ENCODE peak calls at places on chromosomes 1 and 21, in six cellular contexts. One of them, this sample, is unnamed.

GRCh38 chr1:93969371-93969770 is 60.1 kb upstream of the GCLM start:
- DNase-seq in cardiac muscle cell: no peak
- DNase-seq in retinal pigment epithelial cell: no peak
- DNase-seq in AG10803: no peak
- DNase-seq in heart left ventricle: no peak
- DNase-seq in epithelial cell of esophagus: peak; percentile 77
- DNase-seq in this sample: peak; percentile 34

GRCh38 chr1:3630161-3630611 is 5.4 kb downstream of the TPRG1L start:
- DNase-seq in cardiac muscle cell: no peak
- DNase-seq in retinal pigment epithelial cell: no peak
- DNase-seq in AG10803: no peak
- DNase-seq in heart left ventricle: no peak
- DNase-seq in epithelial cell of esophagus: no peak
- DNase-seq in this sample: no peak

GRCh38 chr1:196393742-196394141 is 214.5 kb downstream of the KCNT2 start:
- DNase-seq in cardiac muscle cell: peak; percentile 79
- DNase-seq in retinal pigment epithelial cell: peak; percentile 75
- DNase-seq in AG10803: peak; percentile 68
- DNase-seq in heart left ventricle: peak; percentile 17
- DNase-seq in epithelial cell of esophagus: peak; percentile 65
- DNase-seq in this sample: peak; percentile 79

GRCh38 chr1:85413169-85413568 is 51.8 kb downstream of the DDAH1 start:
- DNase-seq in cardiac muscle cell: no peak
- DNase-seq in retinal pigment epithelial cell: no peak
- DNase-seq in AG10803: peak; percentile 76
- DNase-seq in heart left ventricle: no peak
- DNase-seq in epithelial cell of esophagus: no peak
- DNase-seq in this sample: peak; percentile 40

GRCh38 chr1:178362784-178363183 is 134.0 kb downstream of the CLEC20A start:
- DNase-seq in cardiac muscle cell: peak; percentile 59
- DNase-seq in retinal pigment epithelial cell: no peak
- DNase-seq in AG10803: peak; percentile 57
- DNase-seq in heart left ventricle: no peak
- DNase-seq in epithelial cell of esophagus: peak; percentile 47
- DNase-seq in this sample: peak; percentile 87

GRCh38 chr1:177600936-177601335 is 368.9 kb downstream of the SEC16B start:
- DNase-seq in cardiac muscle cell: no peak
- DNase-seq in retinal pigment epithelial cell: no peak
- DNase-seq in AG10803: no peak
- DNase-seq in heart left ventricle: no peak
- DNase-seq in epithelial cell of esophagus: no peak
- DNase-seq in this sample: no peak

GRCh38 chr1:166145496-166145895 is 21.3 kb downstream of the FAM78B start:
- DNase-seq in cardiac muscle cell: no peak
- DNase-seq in retinal pigment epithelial cell: no peak
- DNase-seq in AG10803: no peak
- DNase-seq in heart left ventricle: no peak
- DNase-seq in epithelial cell of esophagus: peak; percentile 2
- DNase-seq in this sample: peak; percentile 41

GRCh38 chr21:44065428-44065827 is 41.8 kb upstream of the PWP2 start:
- DNase-seq in cardiac muscle cell: peak; percentile 63
- DNase-seq in retinal pigment epithelial cell: no peak
- DNase-seq in AG10803: peak; percentile 7
- DNase-seq in heart left ventricle: no peak
- DNase-seq in epithelial cell of esophagus: peak; percentile 63
- DNase-seq in this sample: peak; percentile 65

GRCh38 chr1:170707959-170708666 is 44.2 kb downstream of the PRRX1 start:
- DNase-seq in cardiac muscle cell: peak; percentile 87
- DNase-seq in retinal pigment epithelial cell: peak; percentile 95
- DNase-seq in AG10803: peak; percentile 96
- DNase-seq in heart left ventricle: no peak
- DNase-seq in epithelial cell of esophagus: peak; percentile 97
- DNase-seq in this sample: peak; percentile 100

GRCh38 chr1:186295980-186296379 is 79.1 kb downstream of the TPR start:
- DNase-seq in cardiac muscle cell: peak; percentile 54
- DNase-seq in retinal pigment epithelial cell: no peak
- DNase-seq in AG10803: peak; percentile 44
- DNase-seq in heart left ventricle: no peak
- DNase-seq in epithelial cell of esophagus: no peak
- DNase-seq in this sample: peak; percentile 90

GRCh38 chr1:231460614-231461013 is 38.5 kb upstream of the EGLN1 start:
- DNase-seq in cardiac muscle cell: peak; percentile 78
- DNase-seq in retinal pigment epithelial cell: no peak
- DNase-seq in AG10803: peak; percentile 1
- DNase-seq in heart left ventricle: no peak
- DNase-seq in epithelial cell of esophagus: no peak
- DNase-seq in this sample: peak; percentile 6

GRCh38 chr1:48309564-48310082 is 87.1 kb downstream of the SLC5A9 start:
- DNase-seq in cardiac muscle cell: peak; percentile 2
- DNase-seq in retinal pigment epithelial cell: no peak
- DNase-seq in AG10803: no peak
- DNase-seq in heart left ventricle: no peak
- DNase-seq in epithelial cell of esophagus: no peak
- DNase-seq in this sample: no peak

GRCh38 chr1:95301614-95302013 is 67.6 kb downstream of the RWDD3 start:
- DNase-seq in cardiac muscle cell: no peak
- DNase-seq in retinal pigment epithelial cell: no peak
- DNase-seq in AG10803: no peak
- DNase-seq in heart left ventricle: no peak
- DNase-seq in epithelial cell of esophagus: no peak
- DNase-seq in this sample: no peak

GRCh38 chr1:42756956-42757891 is 9.6 kb downstream of the P3H1 start:
- DNase-seq in cardiac muscle cell: peak; percentile 70
- DNase-seq in retinal pigment epithelial cell: no peak
- DNase-seq in AG10803: peak; percentile 73
- DNase-seq in heart left ventricle: no peak
- DNase-seq in epithelial cell of esophagus: peak; percentile 72
- DNase-seq in this sample: peak; percentile 71

GRCh38 chr1:112337028-112337531 is 58.9 kb upstream of the CTTNBP2NL start:
- DNase-seq in cardiac muscle cell: peak; percentile 77
- DNase-seq in retinal pigment epithelial cell: no peak
- DNase-seq in AG10803: peak; percentile 44
- DNase-seq in heart left ventricle: peak; percentile 46
- DNase-seq in epithelial cell of esophagus: peak; percentile 60
- DNase-seq in this sample: peak; percentile 56

GRCh38 chr1:191615422-191615821 is 542.8 kb upstream of the RGS18 start:
- DNase-seq in cardiac muscle cell: no peak
- DNase-seq in retinal pigment epithelial cell: peak; percentile 12
- DNase-seq in AG10803: no peak
- DNase-seq in heart left ventricle: no peak
- DNase-seq in epithelial cell of esophagus: peak; percentile 8
- DNase-seq in this sample: no peak

GRCh38 chr1:116853680-116854191 is 56.0 kb upstream of the PTGFRN start:
- DNase-seq in cardiac muscle cell: peak; percentile 66
- DNase-seq in retinal pigment epithelial cell: peak; percentile 40
- DNase-seq in AG10803: peak; percentile 71
- DNase-seq in heart left ventricle: no peak
- DNase-seq in epithelial cell of esophagus: peak; percentile 96
- DNase-seq in this sample: peak; percentile 90

GRCh38 chr1:26949266-26949925 is 10.9 kb downstream of the KDF1 start:
- DNase-seq in cardiac muscle cell: peak; percentile 38
- DNase-seq in retinal pigment epithelial cell: no peak
- DNase-seq in AG10803: no peak
- DNase-seq in heart left ventricle: peak; percentile 18
- DNase-seq in epithelial cell of esophagus: no peak
- DNase-seq in this sample: peak; percentile 40

GRCh38 chr1:14404847-14405246 is 193.6 kb upstream of the KAZN start:
- DNase-seq in cardiac muscle cell: no peak
- DNase-seq in retinal pigment epithelial cell: no peak
- DNase-seq in AG10803: no peak
- DNase-seq in heart left ventricle: no peak
- DNase-seq in epithelial cell of esophagus: no peak
- DNase-seq in this sample: no peak

GRCh38 chr1:219126267-219126862 is 47.3 kb upstream of the LYPLAL1 start:
- DNase-seq in cardiac muscle cell: peak; percentile 47
- DNase-seq in retinal pigment epithelial cell: no peak
- DNase-seq in AG10803: peak; percentile 55
- DNase-seq in heart left ventricle: no peak
- DNase-seq in epithelial cell of esophagus: no peak
- DNase-seq in this sample: peak; percentile 57

GRCh38 chr1:25590096-25590824 is 26.3 kb upstream of the MAN1C1 start:
- DNase-seq in cardiac muscle cell: peak; percentile 57
- DNase-seq in retinal pigment epithelial cell: no peak
- DNase-seq in AG10803: no peak
- DNase-seq in heart left ventricle: peak; percentile 45
- DNase-seq in epithelial cell of esophagus: no peak
- DNase-seq in this sample: peak; percentile 40

GRCh38 chr1:202961220-202961880 is 3.2 kb upstream of the ADIPOR1 start:
- DNase-seq in cardiac muscle cell: no peak
- DNase-seq in retinal pigment epithelial cell: no peak
- DNase-seq in AG10803: no peak
- DNase-seq in heart left ventricle: no peak
- DNase-seq in epithelial cell of esophagus: no peak
- DNase-seq in this sample: no peak

GRCh38 chr1:227766015-227766634 is 30.9 kb downstream of the SNAP47 start:
- DNase-seq in cardiac muscle cell: no peak
- DNase-seq in retinal pigment epithelial cell: no peak
- DNase-seq in AG10803: no peak
- DNase-seq in heart left ventricle: no peak
- DNase-seq in epithelial cell of esophagus: no peak
- DNase-seq in this sample: peak; percentile 18

GRCh38 chr1:67135354-67135753 is 584 bp upstream of the C1orf141 start:
- DNase-seq in cardiac muscle cell: peak; percentile 96
- DNase-seq in retinal pigment epithelial cell: peak; percentile 40
- DNase-seq in AG10803: peak; percentile 98
- DNase-seq in heart left ventricle: no peak
- DNase-seq in epithelial cell of esophagus: peak; percentile 53
- DNase-seq in this sample: peak; percentile 90

GRCh38 chr1:236035681-236036101 is 29.2 kb downstream of the NID1 start:
- DNase-seq in cardiac muscle cell: peak; percentile 41
- DNase-seq in retinal pigment epithelial cell: no peak
- DNase-seq in AG10803: peak; percentile 46
- DNase-seq in heart left ventricle: no peak
- DNase-seq in epithelial cell of esophagus: no peak
- DNase-seq in this sample: peak; percentile 86

GRCh38 chr21:17441370-17441769 is 71.5 kb upstream of the CXADR start:
- DNase-seq in cardiac muscle cell: peak; percentile 67
- DNase-seq in retinal pigment epithelial cell: no peak
- DNase-seq in AG10803: no peak
- DNase-seq in heart left ventricle: no peak
- DNase-seq in epithelial cell of esophagus: peak; percentile 90
- DNase-seq in this sample: peak; percentile 58

DNA sequence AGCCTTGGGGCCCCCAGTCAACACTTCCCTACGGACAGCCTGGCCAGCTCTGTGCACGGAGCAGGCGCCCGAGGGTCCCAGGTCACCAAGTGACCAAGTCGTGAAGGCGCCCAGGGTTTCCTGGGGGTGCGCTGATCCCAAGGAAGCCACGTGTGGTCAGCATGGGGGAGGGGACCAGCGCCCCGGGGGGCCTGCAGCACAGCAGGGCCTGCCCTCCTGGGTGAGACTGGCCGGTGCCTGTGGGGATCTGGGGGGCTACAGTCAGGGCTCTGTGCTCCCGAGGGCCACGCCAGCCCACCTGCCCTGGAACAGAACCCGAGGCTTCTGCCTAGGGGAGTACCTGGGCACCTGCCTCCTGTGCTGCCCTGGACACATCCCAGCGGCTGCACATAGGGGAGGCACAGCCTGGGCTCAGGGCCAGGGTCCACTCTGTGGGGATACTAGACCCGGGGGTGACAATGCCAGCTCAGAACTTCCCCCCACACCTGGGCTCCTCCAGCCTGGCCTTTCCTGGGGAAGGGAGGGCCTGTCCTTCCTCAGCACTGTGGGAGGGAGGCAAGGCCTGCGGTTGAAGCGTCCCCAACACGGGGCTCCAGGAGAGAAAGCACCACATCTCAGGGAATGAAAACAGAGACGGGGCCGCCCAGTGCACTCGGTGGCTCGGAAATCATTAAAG is 6.2 kb upstream of the POFUT2 start:
- DNase-seq in cardiac muscle cell: no peak
- DNase-seq in retinal pigment epithelial cell: no peak
- DNase-seq in AG10803: peak; percentile 13
- DNase-seq in heart left ventricle: no peak
- DNase-seq in epithelial cell of esophagus: no peak
- DNase-seq in this sample: no peak
- H3K4me3 ChIP-seq in cardiac muscle cell: no peak overlapping the region
- H3K4me3 ChIP-seq in retinal pigment epithelial cell: no peak overlapping the region
- H3K4me3 ChIP-seq in AG10803: no peak overlapping the region
- H3K4me3 ChIP-seq in heart left ventricle: no peak overlapping the region
- H3K4me3 ChIP-seq in epithelial cell of esophagus: no peak overlapping the region
- H3K4me3 ChIP-seq in this sample: no peak overlapping the region

GRCh38 chr1:154698320-154699096 is 90.5 kb upstream of the ADAR start:
- DNase-seq in cardiac muscle cell: no peak
- DNase-seq in retinal pigment epithelial cell: no peak
- DNase-seq in AG10803: no peak
- DNase-seq in heart left ventricle: no peak
- DNase-seq in epithelial cell of esophagus: peak; percentile 42
- DNase-seq in this sample: no peak

GRCh38 chr1:154696460-154696859 is 88.5 kb upstream of the ADAR start:
- DNase-seq in cardiac muscle cell: no peak
- DNase-seq in retinal pigment epithelial cell: no peak
- DNase-seq in AG10803: no peak
- DNase-seq in heart left ventricle: no peak
- DNase-seq in epithelial cell of esophagus: no peak
- DNase-seq in this sample: no peak

GRCh38 chr1:154697710-154698109 is 89.7 kb upstream of the ADAR start:
- DNase-seq in cardiac muscle cell: no peak
- DNase-seq in retinal pigment epithelial cell: no peak
- DNase-seq in AG10803: no peak
- DNase-seq in heart left ventricle: no peak
- DNase-seq in epithelial cell of esophagus: peak; percentile 63
- DNase-seq in this sample: peak; percentile 35

GRCh38 chr1:154694995-154695394 is 87.0 kb upstream of the ADAR start:
- DNase-seq in cardiac muscle cell: no peak
- DNase-seq in retinal pigment epithelial cell: no peak
- DNase-seq in AG10803: no peak
- DNase-seq in heart left ventricle: no peak
- DNase-seq in epithelial cell of esophagus: no peak
- DNase-seq in this sample: no peak

GRCh38 chr1:154696001-154696400 is 88.0 kb upstream of the ADAR start:
- DNase-seq in cardiac muscle cell: peak; percentile 21
- DNase-seq in retinal pigment epithelial cell: no peak
- DNase-seq in AG10803: no peak
- DNase-seq in heart left ventricle: no peak
- DNase-seq in epithelial cell of esophagus: no peak
- DNase-seq in this sample: peak; percentile 5
- TF ChIP-seq CTCF in cardiac muscle cell: peak; percentile 58
- TF ChIP-seq CTCF in retinal pigment epithelial cell: peak; percentile 57
- TF ChIP-seq CTCF in AG10803: peak; percentile 61
- TF ChIP-seq CTCF in heart left ventricle: no peak
- TF ChIP-seq CTCF in epithelial cell of esophagus: peak; percentile 15
- TF ChIP-seq CTCF in this sample: peak; percentile 36

GRCh38 chr1:64960731-64961130 is 5.6 kb downstream of the JAK1 start:
- DNase-seq in cardiac muscle cell: no peak
- DNase-seq in retinal pigment epithelial cell: no peak
- DNase-seq in AG10803: no peak
- DNase-seq in heart left ventricle: no peak
- DNase-seq in epithelial cell of esophagus: no peak
- DNase-seq in this sample: no peak
- H3K4me3 ChIP-seq in cardiac muscle cell: no peak overlapping the region
- H3K4me3 ChIP-seq in retinal pigment epithelial cell: no peak overlapping the region
- H3K4me3 ChIP-seq in AG10803: no peak overlapping the region
- H3K4me3 ChIP-seq in heart left ventricle: no peak overlapping the region
- H3K4me3 ChIP-seq in epithelial cell of esophagus: no peak overlapping the region
- H3K4me3 ChIP-seq in this sample: no peak overlapping the region

DNA sequence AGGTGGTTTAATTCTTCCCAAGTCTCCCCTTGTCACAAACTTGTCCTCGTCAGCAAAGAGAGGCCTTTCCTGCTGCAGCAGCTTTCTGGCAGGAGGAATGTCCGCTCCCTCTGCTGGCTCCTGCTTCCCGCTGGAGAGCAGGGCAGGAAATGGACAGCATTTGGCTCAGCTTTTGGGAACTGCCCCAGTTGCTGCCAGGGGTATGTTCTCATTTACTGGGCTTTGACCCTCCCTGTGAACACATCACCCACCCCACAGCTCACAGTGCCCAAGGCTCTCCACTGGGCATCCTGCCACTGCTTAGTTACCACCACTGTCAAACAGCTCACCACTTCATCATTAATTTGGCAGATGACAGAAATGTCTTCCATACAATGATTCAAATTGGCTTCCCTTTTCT is 75.4 kb downstream of the MRPL37 start:
- DNase-seq in cardiac muscle cell: peak; percentile 60
- DNase-seq in retinal pigment epithelial cell: no peak
- DNase-seq in AG10803: peak; percentile 83
- DNase-seq in heart left ventricle: peak; percentile 81
- DNase-seq in epithelial cell of esophagus: peak; percentile 42
- DNase-seq in this sample: peak; percentile 72
- TF ChIP-seq CTCF in cardiac muscle cell: peak; percentile 37
- TF ChIP-seq CTCF in retinal pigment epithelial cell: no peak
- TF ChIP-seq CTCF in AG10803: peak; percentile 57
- TF ChIP-seq CTCF in heart left ventricle: no peak
- TF ChIP-seq CTCF in epithelial cell of esophagus: peak; percentile 32
- TF ChIP-seq CTCF in this sample: peak; percentile 43

This sample was measured in fibroblast of mammary gland.